ENCODE peak calls at places on chromosomes 6 and 20, in four cellular contexts. H is upper lobe of right lung, C is adrenal gland, W is cardiac muscle cell. T is an unnamed sample.

GRCh38 chr6:163324928-163325784 is 89.4 kb upstream of the QKI start:
- DNase-seq in H (no peak), C (no peak), W (peak; percentile 56), T (no peak)

GRCh38 chr6:48068326-48069191 is 42.4 kb downstream of the PTCHD4 start:
- DNase-seq in H (peak; percentile 63), C (no peak), W (no peak), T (peak; percentile 63)

GRCh38 chr6:3775386-3775785 is 23.9 kb upstream of the PXDC1 start:
- DNase-seq in H (no peak), C (no peak), W (no peak), T (no peak)

GRCh38 chr6:108250240-108250866 is 10.5 kb downstream of the SNX3 start:
- DNase-seq in H (no peak), C (no peak), W (peak; percentile 27), T (peak; percentile 48)

GRCh38 chr6:169722362-169723199 is 1.7 kb downstream of the PHF10 start:
- DNase-seq in H (peak; percentile 77), C (peak; percentile 54), W (peak; percentile 65), T (peak; percentile 68)

GRCh38 chr6:170081556-170081955 is 209.3 kb downstream of the DLL1 start:
- DNase-seq in H (no peak), C (peak; percentile 5), W (no peak), T (no peak)

GRCh38 chr6:118986312-118986711 is 51.4 kb upstream of the MCM9 start:
- DNase-seq in H (no peak), C (no peak), W (no peak), T (no peak)

GRCh38 chr6:52233975-52234823 is 10.1 kb downstream of the IL17F start:
- DNase-seq in H (no peak), C (peak; percentile 16), W (peak; percentile 52), T (peak; percentile 72)

GRCh38 chr6:45174045-45174444 is 154.1 kb upstream of the RUNX2 start:
- DNase-seq in H (no peak), C (no peak), W (no peak), T (no peak)

GRCh38 chr6:64538760-64539159 is 903.2 kb downstream of the PHF3 start:
- DNase-seq in H (no peak), C (no peak), W (no peak), T (no peak)

GRCh38 chr6:80550271-80550670 is 443.8 kb downstream of the BCKDHB start:
- DNase-seq in H (no peak), C (no peak), W (no peak), T (no peak)

GRCh38 chr6:80550748-80551147 is 444.3 kb downstream of the BCKDHB start:
- DNase-seq in H (no peak), C (no peak), W (no peak), T (no peak)

GRCh38 chr6:80545323-80545722 is 438.9 kb downstream of the BCKDHB start:
- DNase-seq in H (no peak), C (no peak), W (no peak), T (no peak)

GRCh38 chr6:80548496-80548895 is 442.0 kb downstream of the BCKDHB start:
- DNase-seq in H (no peak), C (no peak), W (peak; percentile 50), T (no peak)

DNA sequence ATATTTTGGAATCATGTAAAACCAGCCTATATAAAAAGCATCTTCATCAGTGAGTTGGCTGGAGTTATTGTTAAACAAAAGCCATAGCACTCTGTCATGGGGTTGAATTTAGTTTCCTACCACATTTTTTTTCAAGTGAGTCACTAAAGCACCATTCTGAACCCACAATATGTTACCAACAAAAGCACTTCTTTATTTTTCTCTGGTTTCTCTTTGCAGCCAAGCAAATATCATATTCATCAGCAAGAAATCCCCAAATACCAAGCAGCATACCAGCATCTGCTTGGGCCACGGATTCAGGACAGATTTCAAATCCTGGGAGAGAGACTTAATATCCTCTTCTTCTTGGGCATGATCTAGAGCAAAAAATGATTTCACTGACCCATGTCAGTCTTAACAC is 441.4 kb downstream of the BCKDHB start:
- DNase-seq in H (no peak), C (no peak), W (peak; percentile 55), T (no peak)
- H3K27ac ChIP-seq in H (no peak overlapping the region), C (no peak overlapping the region), W (no peak overlapping the region), T (no peak overlapping the region)

GRCh38 chr6:111958534-111958933 is 85.3 kb upstream of the FYN start:
- DNase-seq in H (no peak), C (no peak), W (no peak), T (no peak)
- H3K4me3 ChIP-seq in H (no peak overlapping the region), C (no peak overlapping the region), W (no peak overlapping the region), T (no peak overlapping the region)

GRCh38 chr6:24057030-24057429 is 69.0 kb upstream of the NRSN1 start:
- DNase-seq in H (no peak), C (no peak), W (no peak), T (no peak)

GRCh38 chr6:24052632-24053031 is 73.4 kb upstream of the NRSN1 start:
- DNase-seq in H (no peak), C (no peak), W (no peak), T (no peak)

DNA sequence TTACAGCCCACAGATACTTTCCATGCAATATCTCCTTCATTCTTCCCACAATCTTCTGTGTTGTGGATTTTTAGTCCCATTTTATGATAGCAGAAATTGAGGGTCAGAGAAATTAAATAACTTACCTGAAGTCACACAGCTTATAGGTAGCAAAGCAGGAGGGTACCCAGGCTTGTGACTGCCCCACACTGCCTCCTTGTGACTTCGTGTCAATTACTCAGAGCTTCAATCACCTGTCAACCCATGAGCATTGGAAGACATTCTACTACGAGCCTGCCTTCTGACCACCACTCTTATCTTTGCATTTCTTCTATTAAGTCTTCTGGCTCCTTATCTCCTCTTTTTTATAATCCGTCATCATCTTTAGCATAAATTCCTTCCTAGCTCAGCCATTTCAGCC is 71.6 kb upstream of the NRSN1 start:
- DNase-seq in H (no peak), C (no peak), W (no peak), T (no peak)
- TF ChIP-seq CTCF in H (no peak), C (no peak), W (no peak), T (peak; percentile 27)

DNA sequence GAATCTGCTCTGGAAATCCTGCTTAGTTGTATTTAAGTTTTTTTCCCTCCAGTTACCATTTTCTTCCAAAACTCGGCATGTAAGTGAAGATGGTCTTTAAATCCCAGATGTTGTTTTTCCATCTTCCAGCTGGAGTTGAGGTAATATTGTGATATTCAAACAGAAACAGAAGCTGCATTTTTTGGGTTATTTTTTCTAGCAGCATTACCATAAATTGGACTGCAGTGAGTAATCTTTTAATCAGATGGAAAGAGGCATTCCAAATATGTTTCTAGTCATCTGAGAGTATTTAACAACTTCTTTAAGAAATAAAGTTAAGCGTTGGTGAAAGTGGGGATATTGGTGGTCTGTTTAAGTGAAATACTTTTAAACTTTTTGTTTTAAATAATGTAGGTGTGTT is 90.9 kb downstream of the TXNDC5 start:
- DNase-seq in H (no peak), C (no peak), W (peak; percentile 34), T (no peak)
- H3K27ac ChIP-seq in H (no peak overlapping the region), C (no peak overlapping the region), W (no peak overlapping the region), T (no peak overlapping the region)

DNA sequence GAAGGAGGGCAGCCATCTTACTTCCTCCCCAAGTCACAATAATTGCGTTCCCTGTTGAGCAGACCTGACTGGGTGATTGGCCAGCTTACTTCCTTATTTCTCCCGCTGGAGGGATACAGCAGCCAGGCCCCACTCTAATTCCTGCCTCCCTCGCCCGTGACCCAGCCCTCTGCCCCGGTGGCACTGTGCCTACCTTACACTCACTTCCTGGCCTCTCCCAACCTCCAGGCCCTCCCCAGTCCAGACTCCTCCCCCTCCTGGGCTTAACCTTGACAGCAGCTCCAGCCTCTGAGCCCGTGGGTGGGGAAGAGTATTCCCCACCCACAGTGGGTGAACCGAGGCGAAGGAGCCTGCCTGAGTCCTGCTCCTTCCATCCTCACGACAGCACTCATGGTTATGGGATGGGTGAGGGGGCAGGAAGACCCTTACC is 3.0 kb downstream of the BAK1 start:
- DNase-seq in H (peak; percentile 83), C (peak; percentile 91), W (no peak), T (no peak)
- H3K4me3 ChIP-seq in H (no peak overlapping the region), C (no peak overlapping the region), W (no peak overlapping the region), T (no peak overlapping the region)

GRCh38 chr6:51060262-51060762 is 241.6 kb downstream of the TFAP2B start:
- DNase-seq in H (no peak), C (no peak), W (no peak), T (no peak)

GRCh38 chr6:51062166-51062722 is 243.6 kb downstream of the TFAP2B start:
- DNase-seq in H (no peak), C (no peak), W (no peak), T (no peak)

GRCh38 chr6:51057296-51057695 is 238.6 kb downstream of the TFAP2B start:
- DNase-seq in H (no peak), C (no peak), W (no peak), T (no peak)
- TF ChIP-seq CTCF in H (no peak), C (no peak), W (no peak), T (no peak)

GRCh38 chr20:10634683-10635411 is 39.0 kb downstream of the JAG1 start:
- DNase-seq in H (no peak), C (no peak), W (no peak), T (no peak)

GRCh38 chr20:10634190-10634589 is 39.6 kb downstream of the JAG1 start:
- DNase-seq in H (no peak), C (no peak), W (no peak), T (no peak)

GRCh38 chr20:10637062-10637559 is 36.7 kb downstream of the JAG1 start:
- DNase-seq in H (no peak), C (no peak), W (peak; percentile 79), T (no peak)

GRCh38 chr20:10636326-10636818 is 37.4 kb downstream of the JAG1 start:
- DNase-seq in H (no peak), C (no peak), W (peak; percentile 89), T (no peak)

GRCh38 chr20:10635476-10636208 is 38.2 kb downstream of the JAG1 start:
- DNase-seq in H (no peak), C (no peak), W (no peak), T (no peak)
- H3K27ac ChIP-seq in H (peak overlapping the region; percentile 17), C (no peak overlapping the region), W (no peak overlapping the region), T (no peak overlapping the region)

DNA sequence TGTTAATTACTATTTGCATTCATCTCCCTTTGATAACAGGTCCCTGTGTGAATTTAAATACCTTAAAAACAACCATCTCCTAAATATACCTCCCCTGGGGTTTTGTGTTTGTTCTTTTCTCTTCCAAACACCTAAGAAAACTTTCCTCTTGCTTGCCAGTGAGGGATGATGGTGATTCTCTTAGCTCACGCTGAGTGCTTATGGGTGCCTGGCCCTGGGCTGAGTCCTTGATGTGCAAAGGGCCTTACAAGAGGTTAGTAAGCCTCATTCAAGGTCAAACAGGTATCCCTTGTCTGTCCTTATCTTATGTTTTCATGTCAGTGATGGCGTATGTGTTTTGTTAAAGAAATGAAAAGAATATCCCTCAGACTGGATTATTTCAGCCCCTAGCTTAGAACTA is 76.3 kb downstream of the SYCP2L start:
- DNase-seq in H (no peak), C (no peak), W (peak; percentile 9), T (no peak)
- H3K4me3 ChIP-seq in H (no peak overlapping the region), C (no peak overlapping the region), W (no peak overlapping the region), T (no peak overlapping the region)

DNA sequence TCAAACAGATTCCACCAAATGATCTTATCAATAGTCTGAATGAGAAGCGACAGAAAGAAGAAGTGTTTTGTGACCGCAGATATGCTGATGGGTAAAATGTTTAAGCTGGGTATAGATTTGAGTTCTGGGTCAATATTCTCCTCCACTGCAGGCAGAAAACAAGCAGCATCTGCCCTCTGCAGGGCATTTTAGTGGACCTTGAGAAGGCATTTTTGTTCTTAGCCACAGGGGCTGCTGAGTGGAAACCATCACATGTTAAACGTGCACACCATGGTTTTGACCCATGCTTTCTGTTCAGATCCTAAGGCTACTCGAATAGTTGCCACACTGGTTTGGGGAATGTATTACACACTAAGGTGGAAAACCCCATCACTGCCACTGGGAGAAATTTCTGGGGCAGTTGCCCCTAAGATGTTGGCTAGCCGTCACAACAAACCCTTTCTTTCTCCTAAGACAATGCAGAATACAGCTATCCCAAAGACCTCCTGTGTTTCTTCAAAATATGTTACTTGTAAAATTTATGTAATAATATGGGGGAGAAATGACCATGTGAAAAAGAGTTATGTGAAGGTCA is 5.5 kb downstream of the POU3F2 start:
- DNase-seq in H (no peak), C (no peak), W (peak; percentile 44), T (peak; percentile 69)
- TF ChIP-seq CTCF in H (no peak), C (no peak), W (peak; percentile 39), T (peak; percentile 75)